ENCODE peak calls at places on chromosomes 2 and 18, in ten cellular contexts. W is A549, U is upper lobe of right lung, Q is psoas muscle, N is ovary, B is tibial artery, E is mammary epithelial cell, I is heart left ventricle, Y is astrocyte, P is H9. R is an unnamed sample.

GRCh38 chr18:21949326-21950015 is 208.9 kb downstream of the MIB1 start:
- DNase-seq in W (no peak), U (no peak), Q (no peak), N (no peak), B (no peak), E (no peak), I (no peak), Y (no peak), P (no peak), R (no peak)

GRCh38 chr2:236133410-236134012 is 34.7 kb downstream of the GBX2 start:
- DNase-seq in W (no peak), U (peak), Q (no peak), N (no peak), B (no peak), E (no peak), I (no peak), Y (no peak), P (no peak), R (no peak)

GRCh38 chr18:73577365-73577764 is 570.3 kb downstream of the FBXO15 start:
- DNase-seq in W (no peak), U (no peak), Q (no peak), N (no peak), B (no peak), E (no peak), I (no peak), Y (peak), P (no peak), R (no peak)

GRCh38 chr18:59621027-59621426 is 76.2 kb downstream of the CCBE1 start:
- DNase-seq in W (no peak), U (no peak), Q (no peak), N (no peak), B (no peak), E (peak), I (no peak), Y (no peak), P (no peak), R (peak)

GRCh38 chr18:74796928-74797576 is 199.4 kb downstream of the ZNF407 start:
- DNase-seq in W (no peak), U (no peak), Q (no peak), N (no peak), B (no peak), E (peak), I (no peak), Y (peak), P (no peak), R (peak)

GRCh38 chr2:205754924-205755321 is 72.6 kb downstream of the NRP2 start:
- DNase-seq in W (peak), U (no peak), Q (no peak), N (peak), B (no peak), E (peak), I (no peak), Y (peak), P (no peak), R (no peak)

GRCh38 chr18:1513519-1513918 is 608.8 kb downstream of the ADCYAP1 start:
- DNase-seq in W (no peak), U (no peak), Q (no peak), N (no peak), B (no peak), E (no peak), I (no peak), Y (no peak), P (no peak), R (no peak)

GRCh38 chr2:224584768-224585204 is 377 bp downstream of the CUL3 start:
- DNase-seq in W (peak), U (peak), Q (peak), N (peak), B (peak), E (peak), I (peak), Y (no peak), P (peak), R (peak)

GRCh38 chr2:36549063-36549662 is 48.8 kb downstream of the FEZ2 start:
- DNase-seq in W (no peak), U (no peak), Q (no peak), N (no peak), B (no peak), E (no peak), I (no peak), Y (no peak), P (no peak), R (no peak)

GRCh38 chr2:232611559-232612218 is 21.7 kb upstream of the EFHD1 start:
- DNase-seq in W (peak), U (peak), Q (peak), N (peak), B (peak), E (peak), I (peak), Y (peak), P (peak), R (peak)

GRCh38 chr2:147464737-147465437 is 379.9 kb upstream of the ACVR2A start:
- DNase-seq in W (no peak), U (no peak), Q (no peak), N (no peak), B (no peak), E (no peak), I (no peak), Y (peak), P (no peak), R (peak)

GRCh38 chr2:20797096-20797495 is 25.8 kb downstream of the LDAH start:
- DNase-seq in W (no peak), U (no peak), Q (no peak), N (no peak), B (no peak), E (no peak), I (no peak), Y (no peak), P (no peak), R (no peak)

GRCh38 chr2:178796079-178796677 is 11.0 kb downstream of the TTN start:
- DNase-seq in W (peak), U (no peak), Q (no peak), N (no peak), B (no peak), E (peak), I (no peak), Y (peak), P (no peak), R (peak)

GRCh38 chr2:96601382-96602292 is 36.5 kb downstream of the KANSL3 start:
- DNase-seq in W (no peak), U (no peak), Q (no peak), N (no peak), B (no peak), E (no peak), I (no peak), Y (no peak), P (no peak), R (no peak)

GRCh38 chr2:227821043-227821942 is 7.7 kb downstream of the CCL20 start:
- DNase-seq in W (peak), U (no peak), Q (no peak), N (no peak), B (no peak), E (no peak), I (no peak), Y (no peak), P (no peak), R (no peak)

GRCh38 chr18:36809590-36810381 is 19.0 kb downstream of the TPGS2 start:
- DNase-seq in W (peak), U (no peak), Q (no peak), N (peak), B (peak), E (peak), I (peak), Y (peak), P (peak), R (peak)

GRCh38 chr2:76311713-76312112 is 601.0 kb upstream of the GCFC2 start:
- DNase-seq in W (no peak), U (no peak), Q (no peak), N (no peak), B (no peak), E (no peak), I (no peak), Y (no peak), P (no peak), R (no peak)

GRCh38 chr2:64944484-64944883 is 44.7 kb upstream of the SLC1A4 start:
- DNase-seq in W (no peak), U (no peak), Q (no peak), N (no peak), B (no peak), E (no peak), I (no peak), Y (no peak), P (no peak), R (peak)

GRCh38 chr2:242058116-242058680 is 188.7 kb downstream of the RTP5 start:
- DNase-seq in W (no peak), U (no peak), Q (no peak), N (no peak), B (no peak), E (no peak), I (no peak), Y (no peak), P (no peak), R (no peak)

GRCh38 chr18:26307161-26307773 is 81.0 kb downstream of the TAF4B start:
- DNase-seq in W (peak), U (no peak), Q (no peak), N (no peak), B (no peak), E (peak), I (no peak), Y (peak), P (no peak), R (peak)

GRCh38 chr18:27185025-27185763 is at the start of gene CHST9:
- DNase-seq in W (no peak), U (no peak), Q (peak), N (no peak), B (no peak), E (peak), I (peak), Y (no peak), P (peak), R (peak)

GRCh38 chr2:16487686-16488085 is 177.9 kb downstream of the CYRIA start:
- DNase-seq in W (peak), U (no peak), Q (no peak), N (no peak), B (no peak), E (peak), I (no peak), Y (peak), P (no peak), R (peak)

GRCh38 chr2:223049356-223049755 is 2.6 kb upstream of the KCNE4 start:
- DNase-seq in W (no peak), U (no peak), Q (no peak), N (no peak), B (no peak), E (no peak), I (no peak), Y (no peak), P (no peak), R (no peak)

GRCh38 chr2:43576983-43577892 is 18.6 kb downstream of the THADA start:
- DNase-seq in W (peak), U (no peak), Q (no peak), N (peak), B (no peak), E (peak), I (no peak), Y (peak), P (no peak), R (peak)

GRCh38 chr18:25067291-25068050 is 284.5 kb downstream of the ZNF521 start:
- DNase-seq in W (no peak), U (no peak), Q (no peak), N (no peak), B (no peak), E (no peak), I (no peak), Y (peak), P (no peak), R (no peak)

GRCh38 chr2:102331311-102331980 is 20.1 kb downstream of the IL1RL1 start:
- DNase-seq in W (no peak), U (no peak), Q (no peak), N (no peak), B (no peak), E (no peak), I (peak), Y (no peak), P (no peak), R (no peak)

GRCh38 chr2:70921839-70922590 is 13.7 kb upstream of the ATP6V1B1 start:
- DNase-seq in W (no peak), U (no peak), Q (no peak), N (no peak), B (no peak), E (no peak), I (no peak), Y (peak), P (peak), R (no peak)

GRCh38 chr2:110662560-110662959 is 15.3 kb downstream of the BUB1 start:
- DNase-seq in W (no peak), U (no peak), Q (no peak), N (no peak), B (no peak), E (no peak), I (no peak), Y (no peak), P (no peak), R (no peak)

GRCh38 chr2:60453301-60453700 is 100.2 kb downstream of the BCL11A start:
- DNase-seq in W (no peak), U (no peak), Q (no peak), N (no peak), B (no peak), E (no peak), I (no peak), Y (no peak), P (peak), R (no peak)

GRCh38 chr18:26863921-26864497 is 1.5 kb downstream of the AQP4 start:
- DNase-seq in W (no peak), U (peak), Q (no peak), N (no peak), B (no peak), E (no peak), I (no peak), Y (no peak), P (no peak), R (no peak)

GRCh38 chr2:174826051-174826450 is 61.8 kb upstream of the CHRNA1 start:
- DNase-seq in W (no peak), U (no peak), Q (no peak), N (no peak), B (no peak), E (no peak), I (no peak), Y (peak), P (no peak), R (no peak)

GRCh38 chr2:213021971-213022899 is 129.2 kb downstream of the IKZF2 start:
- DNase-seq in W (no peak), U (no peak), Q (no peak), N (no peak), B (no peak), E (peak), I (no peak), Y (peak), P (no peak), R (no peak)

DNA sequence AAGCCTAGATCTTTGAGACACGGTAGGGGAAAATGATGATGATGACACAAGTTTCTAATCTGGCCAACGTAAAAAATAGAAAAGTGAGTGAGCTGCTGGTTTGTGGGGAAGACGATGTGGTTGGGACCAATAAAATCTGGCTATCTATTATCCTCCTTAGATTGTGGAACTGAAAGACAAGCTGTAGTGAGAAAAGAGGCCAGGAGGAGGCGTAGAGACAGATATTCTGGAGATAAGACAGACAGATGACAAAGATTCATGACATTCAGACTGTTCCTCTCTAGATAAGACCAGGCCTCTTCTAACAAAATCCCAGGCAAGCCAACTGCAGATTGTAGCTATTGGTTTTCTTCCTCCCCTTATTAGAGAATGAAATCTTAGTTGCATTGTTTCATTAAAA is 376.3 kb upstream of the UBE2E3 start:
- DNase-seq in W (peak), U (no peak), Q (no peak), N (no peak), B (no peak), E (peak), I (no peak), Y (no peak), P (no peak), R (no peak)
- TF ChIP-seq CTCF in W (no peak), U (no peak), Q (peak), N (no peak), B (no peak), E (peak), I (no peak), Y (peak), P (peak), R (no peak)

GRCh38 chr2:21993002-21993401 is 869.2 kb downstream of the TDRD15 start:
- DNase-seq in W (no peak), U (no peak), Q (no peak), N (no peak), B (no peak), E (no peak), I (no peak), Y (no peak), P (no peak), R (no peak)
- H3K27ac ChIP-seq in W (no peak), U (no peak), Q (no peak), N (no peak), B (no peak), E (no peak), I (no peak), Y (no peak), P (no peak), R (no peak)

GRCh38 chr18:51010218-51010617 is 19.8 kb upstream of the SMAD4 start:
- DNase-seq in W (no peak), U (no peak), Q (no peak), N (no peak), B (no peak), E (no peak), I (no peak), Y (no peak), P (no peak), R (no peak)
- TF ChIP-seq CTCF in W (no peak), U (no peak), Q (no peak), N (no peak), B (no peak), E (no peak), I (no peak), Y (no peak), P (no peak), R (no peak)

GRCh38 chr2:45172993-45173392 is 163.7 kb upstream of the SIX2 start:
- DNase-seq in W (no peak), U (no peak), Q (no peak), N (no peak), B (no peak), E (peak), I (no peak), Y (no peak), P (no peak), R (no peak)
- H3K27ac ChIP-seq in W (peak), U (no peak), Q (peak), N (no peak), B (no peak), E (peak), I (no peak), Y (no peak), P (no peak), R (no peak)

R was measured in RWPE1.